ENCODE peak calls at places on chromosomes 3 and 15, in six cellular contexts. M is fibroblast of lung, G is psoas muscle, U is Caco-2, Y is AG09309, P is A549. Q is an unnamed sample.

GRCh38 chr3:17360991-17361390 is 381.4 kb downstream of the TBC1D5 start:
- DNase-seq in M (no peak), G (no peak), U (no peak), Y (no peak), P (no peak), Q (no peak)

GRCh38 chr3:153348457-153349137 is 186.6 kb downstream of the RAP2B start:
- DNase-seq in M (peak; percentile 55), G (no peak), U (no peak), Y (peak; percentile 37), P (no peak), Q (no peak)

GRCh38 chr3:30319713-30320112 is 286.7 kb upstream of the TGFBR2 start:
- DNase-seq in M (peak; percentile 39), G (no peak), U (peak; percentile 60), Y (no peak), P (peak; percentile 14), Q (peak; percentile 87)

GRCh38 chr3:126352476-126353454 is 4.4 kb downstream of the KLF15 start:
- DNase-seq in M (no peak), G (peak; percentile 61), U (peak; percentile 27), Y (no peak), P (no peak), Q (peak; percentile 85)

GRCh38 chr15:66943456-66944095 is 121.8 kb upstream of the SMAD3 start:
- DNase-seq in M (no peak), G (no peak), U (peak; percentile 41), Y (no peak), P (no peak), Q (no peak)

GRCh38 chr3:46901591-46902187 is 24.2 kb downstream of the PTH1R start:
- DNase-seq in M (no peak), G (peak; percentile 43), U (no peak), Y (no peak), P (no peak), Q (no peak)

GRCh38 chr15:60128000-60128376 is 123.9 kb downstream of the FOXB1 start:
- DNase-seq in M (peak; percentile 62), G (peak; percentile 46), U (no peak), Y (no peak), P (no peak), Q (peak; percentile 40)

GRCh38 chr3:136432685-136433084 is 182.5 kb downstream of the PCCB start:
- DNase-seq in M (no peak), G (no peak), U (no peak), Y (no peak), P (no peak), Q (no peak)

GRCh38 chr15:90232196-90232595 is 1.5 kb downstream of the CIB1 start:
- DNase-seq in M (no peak), G (no peak), U (no peak), Y (no peak), P (no peak), Q (no peak)

GRCh38 chr3:27606537-27606936 is 115.6 kb downstream of the EOMES start:
- DNase-seq in M (peak; percentile 82), G (no peak), U (no peak), Y (no peak), P (no peak), Q (peak; percentile 50)

GRCh38 chr15:68208641-68209240 is 3.6 kb upstream of the CALML4 start:
- DNase-seq in M (no peak), G (no peak), U (no peak), Y (no peak), P (no peak), Q (no peak)

GRCh38 chr15:68114356-68114755 is 60.2 kb downstream of the PIAS1 start:
- DNase-seq in M (peak; percentile 50), G (no peak), U (no peak), Y (no peak), P (no peak), Q (no peak)

GRCh38 chr15:43484455-43484854 is 8.5 kb downstream of the TP53BP1 start:
- DNase-seq in M (no peak), G (no peak), U (no peak), Y (no peak), P (no peak), Q (no peak)

GRCh38 chr3:185729335-185729715 is 95.5 kb downstream of the IGF2BP2 start:
- DNase-seq in M (peak; percentile 83), G (no peak), U (no peak), Y (peak; percentile 71), P (no peak), Q (peak; percentile 87)

GRCh38 chr3:171950373-171950772 is 89.0 kb upstream of the FNDC3B start:
- DNase-seq in M (peak; percentile 62), G (no peak), U (no peak), Y (no peak), P (peak; percentile 41), Q (peak; percentile 74)

GRCh38 chr15:81323944-81324881 is at the start of gene STARD5:
- DNase-seq in M (peak; percentile 96), G (peak; percentile 99), U (peak; percentile 97), Y (peak; percentile 70), P (peak; percentile 99), Q (peak; percentile 99)
- TF ChIP-seq CTCF in M (no peak), G (no peak), U (no peak), Y (no peak), P (no peak), Q (no peak)

GRCh38 chr3:114428173-114428606 is 134.4 kb downstream of the TIGIT start:
- DNase-seq in M (no peak), G (no peak), U (no peak), Y (no peak), P (no peak), Q (no peak)

GRCh38 chr3:114432356-114432755 is 138.5 kb downstream of the TIGIT start:
- DNase-seq in M (no peak), G (no peak), U (no peak), Y (no peak), P (no peak), Q (no peak)

GRCh38 chr3:114424337-114424736 is 130.5 kb downstream of the TIGIT start:
- DNase-seq in M (no peak), G (no peak), U (no peak), Y (no peak), P (no peak), Q (no peak)

DNA sequence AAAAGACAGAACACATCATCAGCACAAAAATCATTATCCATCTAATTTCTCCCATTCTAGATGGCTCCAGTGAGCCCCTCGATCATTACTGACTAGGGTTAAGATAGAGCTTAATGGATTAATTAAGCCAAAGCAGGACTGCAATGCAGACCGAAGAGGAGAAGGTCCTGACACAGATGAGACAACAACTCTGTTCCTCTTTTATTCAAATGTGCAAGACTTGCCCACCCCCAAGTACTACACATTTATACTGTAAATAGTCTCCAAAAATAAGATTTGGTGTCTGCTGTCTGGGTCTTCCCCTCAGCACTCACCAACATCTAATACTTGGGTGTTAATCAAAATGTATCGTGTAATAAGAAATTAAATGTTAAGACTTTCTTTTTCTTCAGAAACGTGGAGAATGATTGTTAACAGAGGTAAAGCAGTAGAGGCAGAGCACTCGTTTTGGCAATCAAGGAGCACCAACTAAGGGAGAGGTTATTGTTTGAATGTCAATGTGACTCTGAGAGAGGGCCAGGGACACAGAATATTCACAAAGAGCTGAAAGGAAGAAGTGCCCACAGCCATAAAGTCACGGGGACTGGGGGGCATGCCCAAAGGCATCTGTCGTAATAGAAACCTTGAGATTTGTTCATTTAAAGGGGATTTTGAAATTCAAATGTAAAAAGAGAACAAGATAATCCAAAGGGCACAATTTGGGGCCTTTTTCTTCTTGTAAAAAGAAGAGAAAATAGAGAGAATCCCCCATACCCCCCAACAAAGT is 133.8 kb downstream of the TIGIT start:
- DNase-seq in M (no peak), G (no peak), U (no peak), Y (no peak), P (no peak), Q (no peak)
- H3K4me3 ChIP-seq in M (no peak overlapping the region), G (no peak overlapping the region), U (no peak overlapping the region), Y (no peak overlapping the region), P (no peak overlapping the region), Q (no peak overlapping the region)

GRCh38 chr15:73866881-73867410 is 6.4 kb upstream of the TBC1D21 start:
- DNase-seq in M (no peak), G (no peak), U (peak; percentile 26), Y (no peak), P (no peak), Q (no peak)
- TF ChIP-seq CTCF in M (no peak), G (no peak), U (no peak), Y (no peak), P (no peak), Q (no peak)

GRCh38 chr3:122609798-122610559 is 32.5 kb downstream of the PARP15 start:
- DNase-seq in M (peak; percentile 84), G (no peak), U (no peak), Y (peak; percentile 45), P (peak; percentile 46), Q (peak; percentile 63)
- H3K4me3 ChIP-seq in M (no peak overlapping the region), G (no peak overlapping the region), U (no peak overlapping the region), Y (no peak overlapping the region), P (no peak overlapping the region), Q (no peak overlapping the region)

GRCh38 chr3:140207541-140207940 is 272.6 kb downstream of the CLSTN2 start:
- DNase-seq in M (no peak), G (no peak), U (no peak), Y (no peak), P (no peak), Q (no peak)

GRCh38 chr3:140205598-140205997 is 270.6 kb downstream of the CLSTN2 start:
- DNase-seq in M (no peak), G (no peak), U (no peak), Y (no peak), P (no peak), Q (no peak)

GRCh38 chr3:140204271-140204984 is 269.4 kb downstream of the CLSTN2 start:
- DNase-seq in M (no peak), G (no peak), U (no peak), Y (no peak), P (no peak), Q (no peak)

GRCh38 chr3:140203510-140203909 is 268.5 kb downstream of the CLSTN2 start:
- DNase-seq in M (no peak), G (no peak), U (no peak), Y (no peak), P (no peak), Q (no peak)

GRCh38 chr3:140206196-140207040 is 271.4 kb downstream of the CLSTN2 start:
- DNase-seq in M (peak; percentile 53), G (no peak), U (peak; percentile 40), Y (no peak), P (no peak), Q (peak; percentile 63)
- TF ChIP-seq CTCF in M (no peak), G (peak; percentile 25), U (peak; percentile 59), Y (peak; percentile 46), P (no peak), Q (no peak)

DNA sequence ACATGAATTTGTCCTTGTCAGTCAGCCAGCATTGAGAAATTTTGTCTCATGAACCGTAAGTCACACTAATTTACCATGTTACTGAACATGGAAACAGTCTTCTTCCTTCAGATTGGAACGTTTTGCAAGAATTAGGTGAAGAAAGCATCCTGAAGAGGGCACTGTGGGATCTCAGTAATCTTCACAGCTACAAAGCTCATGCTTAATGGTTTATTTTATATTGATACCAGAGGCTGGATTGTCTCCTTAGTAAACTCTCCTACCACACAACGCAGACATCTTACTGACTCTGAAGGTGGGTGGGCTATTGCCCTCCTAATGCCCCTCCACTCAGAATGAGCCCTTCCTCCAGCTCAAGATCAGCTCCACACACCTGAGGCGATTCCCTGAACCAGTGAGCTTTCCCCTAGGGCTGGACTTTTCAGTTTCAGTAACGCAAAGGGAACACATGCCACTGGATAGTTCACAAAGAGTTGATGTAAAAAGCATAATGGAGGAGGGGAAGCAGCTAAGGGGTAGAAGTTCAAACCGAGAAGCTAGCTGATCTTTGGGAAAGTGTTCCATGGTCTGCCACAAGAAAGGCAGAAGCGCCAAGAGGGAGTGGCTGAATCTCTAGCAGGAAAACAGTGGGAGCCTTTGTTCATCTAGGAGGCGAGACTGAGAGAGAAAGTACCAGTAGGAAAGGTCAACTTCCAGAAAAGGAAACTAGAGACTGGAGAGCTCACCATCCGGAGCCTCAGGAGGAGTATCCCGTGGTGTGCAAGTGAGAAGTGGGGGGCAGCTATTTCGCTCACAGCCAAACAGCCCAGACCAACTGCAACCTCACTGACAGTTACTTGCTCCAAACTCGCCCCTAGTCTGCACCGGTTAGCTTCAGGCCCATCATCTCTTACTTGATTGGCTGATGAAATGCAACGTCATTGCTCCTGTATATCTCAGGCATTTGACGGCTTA is at the start of gene SLC9C1:
- DNase-seq in M (peak; percentile 66), G (no peak), U (peak; percentile 49), Y (peak; percentile 28), P (peak; percentile 21), Q (peak; percentile 51)
- H3K4me3 ChIP-seq in M (peak within 1 kb of the TSS; percentile 42), G (peak within 1 kb of the TSS; percentile 55), U (peak within 1 kb of the TSS; percentile 45), Y (no peak within 1 kb of the TSS), P (peak within 1 kb of the TSS; percentile 31), Q (peak within 1 kb of the TSS; percentile 53)